ENCODE peak calls at places on chromosomes 3 and 15, in eight cellular contexts. One of them, this sample, is unnamed.
A peak's percentile ranks its signal among the peaks of the same experiment; 100 is the strongest.

GRCh38 chr3:146895026-146895749 is 290.0 kb upstream of the PLSCR5 start:
- DNase-seq in lower leg skin: no peak
- DNase-seq in ELR: peak; percentile 70
- DNase-seq in T-helper 1 cell: no peak
- DNase-seq in Calu3: no peak
- DNase-seq in B cell: no peak
- DNase-seq in left kidney: no peak
- DNase-seq in NCI-H2029 treated with DMSO at 0.1 percent for 48 hours: no peak
- DNase-seq in this sample: no peak

GRCh38 chr15:69126054-69126469 is 34.4 kb upstream of the GLCE start:
- DNase-seq in Calu3: no peak
- DNase-seq in NCI-H2029 treated with DMSO at 0.1 percent for 48 hours: no peak
- DNase-seq in lower leg skin: no peak
- DNase-seq in left kidney: peak; percentile 59
- DNase-seq in ELR: no peak
- DNase-seq in B cell: no peak
- DNase-seq in T-helper 1 cell: peak; percentile 53
- DNase-seq in this sample: no peak

GRCh38 chr3:44833394-44833793 is 28.3 kb upstream of the TMEM42 start:
- DNase-seq in Calu3: no peak
- DNase-seq in NCI-H2029 treated with DMSO at 0.1 percent for 48 hours: no peak
- DNase-seq in T-helper 1 cell: no peak
- DNase-seq in ELR: no peak
- DNase-seq in B cell: no peak
- DNase-seq in lower leg skin: no peak
- DNase-seq in left kidney: no peak
- DNase-seq in this sample: no peak

GRCh38 chr3:170585937-170586310 is at the start of gene SLC7A14:
- DNase-seq in left kidney: peak; percentile 50
- DNase-seq in lower leg skin: no peak
- DNase-seq in NCI-H2029 treated with DMSO at 0.1 percent for 48 hours: no peak
- DNase-seq in ELR: peak; percentile 34
- DNase-seq in Calu3: no peak
- DNase-seq in T-helper 1 cell: no peak
- DNase-seq in B cell: no peak
- DNase-seq in this sample: no peak

GRCh38 chr3:191425322-191425734 is 35.6 kb upstream of the PYDC2 start:
- DNase-seq in T-helper 1 cell: no peak
- DNase-seq in Calu3: no peak
- DNase-seq in B cell: no peak
- DNase-seq in lower leg skin: no peak
- DNase-seq in left kidney: no peak
- DNase-seq in NCI-H2029 treated with DMSO at 0.1 percent for 48 hours: no peak
- DNase-seq in ELR: no peak
- DNase-seq in this sample: no peak

GRCh38 chr3:10334461-10334860 is 13.5 kb upstream of the SEC13 start:
- DNase-seq in T-helper 1 cell: no peak
- DNase-seq in lower leg skin: no peak
- DNase-seq in NCI-H2029 treated with DMSO at 0.1 percent for 48 hours: no peak
- DNase-seq in ELR: peak; percentile 43
- DNase-seq in Calu3: no peak
- DNase-seq in left kidney: no peak
- DNase-seq in B cell: no peak
- DNase-seq in this sample: no peak

GRCh38 chr15:82950746-82951370 is 1.7 kb downstream of the HOMER2 start:
- DNase-seq in lower leg skin: no peak
- DNase-seq in left kidney: peak; percentile 36
- DNase-seq in ELR: no peak
- DNase-seq in Calu3: no peak
- DNase-seq in B cell: peak; percentile 12
- DNase-seq in NCI-H2029 treated with DMSO at 0.1 percent for 48 hours: no peak
- DNase-seq in T-helper 1 cell: peak; percentile 9
- DNase-seq in this sample: no peak

GRCh38 chr3:45312836-45313493 is 75.4 kb upstream of the LARS2 start:
- DNase-seq in T-helper 1 cell: no peak
- DNase-seq in ELR: no peak
- DNase-seq in NCI-H2029 treated with DMSO at 0.1 percent for 48 hours: no peak
- DNase-seq in Calu3: no peak
- DNase-seq in left kidney: no peak
- DNase-seq in lower leg skin: no peak
- DNase-seq in B cell: no peak
- DNase-seq in this sample: no peak

GRCh38 chr3:37545479-37545878 is 316.2 kb upstream of the CTDSPL start:
- DNase-seq in left kidney: no peak
- DNase-seq in NCI-H2029 treated with DMSO at 0.1 percent for 48 hours: no peak
- DNase-seq in ELR: no peak
- DNase-seq in Calu3: no peak
- DNase-seq in T-helper 1 cell: no peak
- DNase-seq in B cell: no peak
- DNase-seq in lower leg skin: no peak
- DNase-seq in this sample: no peak

GRCh38 chr3:149809694-149810093 is 3.3 kb upstream of the RNF13 start:
- DNase-seq in NCI-H2029 treated with DMSO at 0.1 percent for 48 hours: no peak
- DNase-seq in left kidney: no peak
- DNase-seq in ELR: no peak
- DNase-seq in Calu3: no peak
- DNase-seq in T-helper 1 cell: no peak
- DNase-seq in B cell: no peak
- DNase-seq in lower leg skin: no peak
- DNase-seq in this sample: no peak

GRCh38 chr3:46031269-46031668 is 4.0 kb upstream of the XCR1 start:
- DNase-seq in NCI-H2029 treated with DMSO at 0.1 percent for 48 hours: no peak
- DNase-seq in Calu3: no peak
- DNase-seq in left kidney: no peak
- DNase-seq in B cell: no peak
- DNase-seq in T-helper 1 cell: no peak
- DNase-seq in ELR: no peak
- DNase-seq in lower leg skin: no peak
- DNase-seq in this sample: no peak

GRCh38 chr3:169836942-169837275 is 24.2 kb upstream of the LRRC34 start:
- DNase-seq in lower leg skin: no peak
- DNase-seq in B cell: no peak
- DNase-seq in left kidney: peak; percentile 49
- DNase-seq in Calu3: no peak
- DNase-seq in NCI-H2029 treated with DMSO at 0.1 percent for 48 hours: no peak
- DNase-seq in T-helper 1 cell: no peak
- DNase-seq in ELR: peak; percentile 19
- DNase-seq in this sample: no peak

GRCh38 chr3:172287811-172288477 is 160.3 kb downstream of the GHSR start:
- DNase-seq in ELR: no peak
- DNase-seq in B cell: no peak
- DNase-seq in left kidney: no peak
- DNase-seq in Calu3: no peak
- DNase-seq in T-helper 1 cell: no peak
- DNase-seq in NCI-H2029 treated with DMSO at 0.1 percent for 48 hours: no peak
- DNase-seq in lower leg skin: no peak
- DNase-seq in this sample: no peak

GRCh38 chr3:156620901-156621300 is 53.5 kb upstream of the TIPARP start:
- DNase-seq in lower leg skin: no peak
- DNase-seq in ELR: peak; percentile 65
- DNase-seq in B cell: no peak
- DNase-seq in left kidney: no peak
- DNase-seq in Calu3: no peak
- DNase-seq in T-helper 1 cell: no peak
- DNase-seq in NCI-H2029 treated with DMSO at 0.1 percent for 48 hours: no peak
- DNase-seq in this sample: no peak

GRCh38 chr3:43790476-43790875 is 99.7 kb downstream of the ABHD5 start:
- DNase-seq in Calu3: no peak
- DNase-seq in lower leg skin: peak; percentile 72
- DNase-seq in B cell: no peak
- DNase-seq in ELR: no peak
- DNase-seq in NCI-H2029 treated with DMSO at 0.1 percent for 48 hours: no peak
- DNase-seq in T-helper 1 cell: no peak
- DNase-seq in left kidney: no peak
- DNase-seq in this sample: no peak